ENCODE peak calls at places on chromosome 11, in seven cellular contexts. F is AG04449, A is colonic mucosa, E is mammary epithelial cell, O is choroid plexus epithelial cell, P is fibroblast of mammary gland, M is GM13976. G is an unnamed sample.

GRCh38 chr11:11813288-11813962 is 28.3 kb upstream of the USP47 start:
- DNase-seq in P (peak), F (peak), A (no peak), O (peak), E (peak), M (no peak), G (peak)

GRCh38 chr11:114228401-114229061 is 67.7 kb upstream of the NNMT start:
- DNase-seq in P (no peak), E (no peak), O (no peak), M (no peak), F (no peak), A (no peak), G (no peak)

GRCh38 chr11:57515332-57516060 is at the start of gene SLC43A1:
- DNase-seq in O (peak), E (no peak), P (peak), F (no peak), M (peak), A (peak), G (peak)

GRCh38 chr11:5808500-5809121 is at the start of gene OR52N2:
- DNase-seq in F (peak), O (peak), P (peak), E (peak), M (peak), A (peak), G (peak)

GRCh38 chr11:64246874-64247728 is at the start of gene PPP1R14B:
- DNase-seq in M (peak), E (peak), O (peak), F (no peak), A (peak), P (peak), G (peak)

GRCh38 chr11:95863486-95864140 is 60.3 kb downstream of the MTMR2 start:
- DNase-seq in O (peak), P (peak), E (no peak), A (no peak), M (no peak), F (peak), G (no peak)

GRCh38 chr11:119196833-119197483 is 9.2 kb upstream of the CBL start:
- DNase-seq in F (peak), O (peak), A (peak), E (peak), M (peak), P (peak), G (peak)

GRCh38 chr11:65426839-65427690 is 4.5 kb downstream of the NEAT1 start:
- DNase-seq in M (no peak), O (peak), A (peak), P (peak), E (no peak), F (no peak), G (peak)

GRCh38 chr11:121105063-121105480 is 4.0 kb downstream of the TECTA start:
- DNase-seq in A (peak), P (peak), E (no peak), O (no peak), M (no peak), F (no peak), G (no peak)

GRCh38 chr11:64834723-64835615 is 9.5 kb downstream of the CDC42BPG start:
- DNase-seq in O (no peak), A (no peak), E (peak), P (no peak), M (no peak), F (no peak), G (peak)

GRCh38 chr11:124670732-124671131 is 2.8 kb downstream of the SIAE start:
- DNase-seq in P (peak), M (no peak), E (no peak), A (no peak), O (no peak), F (no peak), G (peak)

GRCh38 chr11:45852712-45853101 is 5.4 kb downstream of the CRY2 start:
- DNase-seq in P (no peak), A (no peak), F (no peak), M (peak), O (no peak), E (no peak), G (no peak)

DNA sequence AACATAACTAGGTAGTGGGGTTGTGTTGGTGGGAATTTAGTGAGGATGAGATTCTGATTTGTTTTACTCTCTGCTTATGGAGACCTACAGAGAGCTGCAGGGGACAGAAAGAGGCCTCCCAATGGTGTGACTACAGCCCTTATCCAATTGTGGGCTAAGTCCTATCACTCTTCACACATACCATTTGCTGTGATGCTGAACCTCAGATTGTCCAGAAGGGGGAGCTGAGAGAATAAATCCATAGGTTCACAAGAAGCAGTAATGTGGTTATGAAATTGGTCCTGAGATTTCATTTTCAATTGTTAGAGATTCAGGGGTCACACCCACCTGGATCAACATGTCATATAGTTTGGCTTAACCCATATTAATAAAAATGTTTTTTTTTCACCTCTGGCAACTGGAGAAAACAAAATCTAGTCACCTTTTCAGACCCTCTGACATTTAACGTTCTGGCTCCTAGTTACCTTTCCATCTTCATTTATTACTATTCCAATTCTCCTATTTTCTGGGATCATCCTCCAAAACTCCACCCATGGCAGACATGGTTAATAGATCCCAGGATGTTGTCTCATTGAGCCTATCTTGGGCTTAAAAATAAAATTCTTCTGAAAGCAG is 53.3 kb upstream of the PTPN5 start:
- DNase-seq in F (no peak), M (peak), A (no peak), E (peak), O (peak), P (peak), G (peak)
- TF ChIP-seq CTCF in F (peak), M (peak), A (peak), E (peak), O (peak), P (peak), G (peak)

GRCh38 chr11:72553748-72554147 is 119.4 kb upstream of the CLPB start:
- DNase-seq in A (no peak), M (no peak), P (no peak), E (no peak), O (no peak), F (no peak), G (peak)
- TF ChIP-seq CTCF in A (no peak), M (peak), P (no peak), E (no peak), O (peak), F (no peak), G (no peak)

GRCh38 chr11:108788565-108789199 is 123.8 kb downstream of the DDX10 start:
- DNase-seq in E (peak), A (no peak), O (peak), P (peak), M (no peak), F (no peak), G (peak)
- TF ChIP-seq CTCF in E (peak), A (no peak), O (peak), P (peak), M (no peak), F (peak), G (peak)

GRCh38 chr11:62340269-62340901 is 3.1 kb downstream of the ASRGL1 start:
- DNase-seq in O (peak), M (peak), P (peak), E (peak), F (peak), A (peak), G (peak)

GRCh38 chr11:62336949-62337681 is at the start of gene ASRGL1:
- DNase-seq in A (peak), E (peak), M (peak), O (peak), F (no peak), P (peak), G (peak)

GRCh38 chr11:62333768-62334167 is 3.5 kb upstream of the ASRGL1 start:
- DNase-seq in F (no peak), A (no peak), E (no peak), P (no peak), O (no peak), M (no peak), G (no peak)

GRCh38 chr11:62338218-62338617 is 970 bp downstream of the ASRGL1 start:
- DNase-seq in O (no peak), A (no peak), M (no peak), E (no peak), F (no peak), P (no peak), G (no peak)

DNA sequence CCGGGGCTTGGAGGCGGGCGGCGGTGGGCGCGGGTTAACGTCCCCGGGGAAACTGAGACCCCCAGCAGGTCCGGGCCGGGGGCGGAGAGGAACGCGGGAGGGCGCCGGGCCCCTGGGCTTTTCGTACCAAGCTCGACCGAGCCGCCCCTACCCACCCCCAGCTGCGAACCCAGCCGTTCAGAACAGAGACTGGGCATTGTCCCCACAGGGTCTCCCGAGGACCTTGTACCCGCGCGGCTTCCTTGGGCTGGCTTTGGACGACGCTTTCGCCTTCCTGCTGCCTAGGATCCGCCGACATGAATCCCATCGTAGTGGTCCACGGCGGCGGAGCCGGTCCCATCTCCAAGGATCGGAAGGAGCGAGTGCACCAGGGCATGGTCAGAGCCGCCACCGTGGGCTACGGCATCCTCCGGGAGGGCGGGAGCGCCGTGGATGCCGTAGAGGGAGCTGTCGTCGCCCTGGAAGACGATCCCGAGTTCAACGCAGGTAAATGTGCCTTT is 484 bp downstream of the ASRGL1 start:
- DNase-seq in O (no peak), F (no peak), P (no peak), M (peak), A (peak), E (peak), G (no peak)
- TF ChIP-seq CTCF in O (no peak), F (no peak), P (no peak), M (no peak), A (no peak), E (no peak), G (no peak)

GRCh38 chr11:107780775-107781174 is 68.9 kb upstream of the SLN start:
- DNase-seq in E (no peak), F (no peak), A (no peak), O (peak), P (no peak), M (no peak), G (peak)

GRCh38 chr11:107780136-107780535 is 68.3 kb upstream of the SLN start:
- DNase-seq in O (peak), P (no peak), M (no peak), A (no peak), E (no peak), F (no peak), G (no peak)

GRCh38 chr11:107776062-107776461 is 64.2 kb upstream of the SLN start:
- DNase-seq in O (no peak), E (no peak), M (no peak), P (no peak), A (no peak), F (no peak), G (no peak)

GRCh38 chr11:107777094-107777493 is 65.2 kb upstream of the SLN start:
- DNase-seq in E (no peak), M (peak), F (no peak), P (no peak), A (no peak), O (no peak), G (no peak)

DNA sequence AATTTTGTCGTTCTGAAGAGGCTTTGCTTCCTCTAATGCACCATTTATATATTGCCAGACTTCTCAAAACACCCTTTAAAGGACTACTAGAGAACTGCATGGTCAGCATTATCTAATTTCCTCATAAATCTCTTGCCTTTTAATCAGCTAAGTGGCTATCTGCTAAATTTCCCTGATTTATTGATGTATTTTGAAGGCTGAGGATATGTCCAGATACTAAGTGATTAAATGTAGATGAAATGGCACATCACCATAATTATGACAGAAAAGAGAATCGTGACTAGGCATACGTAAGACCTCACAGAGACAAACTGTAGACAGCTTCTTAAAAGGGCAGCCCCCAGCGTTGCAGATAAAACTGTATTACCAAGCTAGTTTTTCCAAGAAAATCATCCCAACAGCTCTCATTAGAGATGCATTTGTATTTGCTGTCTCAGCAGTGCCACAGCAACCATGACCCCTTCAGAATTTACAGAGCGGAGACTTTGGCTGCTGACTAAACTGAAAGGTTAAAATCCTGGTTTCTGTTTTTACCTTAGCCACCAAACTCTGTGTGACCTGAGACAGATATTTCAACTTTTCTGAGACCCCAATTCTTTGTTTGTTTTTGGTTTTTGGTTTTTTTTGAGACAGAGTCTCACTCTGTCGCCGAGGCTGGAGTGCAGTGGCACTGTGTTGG is 67.1 kb upstream of the SLN start:
- DNase-seq in F (no peak), P (no peak), O (no peak), M (no peak), A (no peak), E (no peak), G (no peak)
- TF ChIP-seq CTCF in F (no peak), P (no peak), O (no peak), M (no peak), A (no peak), E (no peak), G (no peak)

GRCh38 chr11:113162590-113162961 is 151.8 kb upstream of the TTC12 start:
- DNase-seq in F (no peak), P (no peak), M (no peak), O (peak), A (no peak), E (no peak), G (no peak)
- TF ChIP-seq CTCF in F (no peak), P (no peak), M (no peak), O (peak), A (no peak), E (no peak), G (no peak)

GRCh38 chr11:134328433-134328832 is 3.4 kb upstream of the GLB1L2 start:
- DNase-seq in A (no peak), F (no peak), E (no peak), M (no peak), O (no peak), P (no peak), G (no peak)
- TF ChIP-seq CTCF in A (no peak), F (no peak), E (no peak), M (no peak), O (no peak), P (no peak), G (no peak)

GRCh38 chr11:73530109-73530508 is 67.8 kb downstream of the FAM168A start:
- DNase-seq in E (no peak), O (peak), M (no peak), F (no peak), P (no peak), A (peak), G (peak)
- TF ChIP-seq CTCF in E (peak), O (peak), M (no peak), F (peak), P (peak), A (peak), G (peak)

GRCh38 chr11:8008212-8008611 is 21.1 kb downstream of the EIF3F start:
- DNase-seq in P (no peak), M (no peak), E (no peak), A (no peak), F (no peak), O (no peak), G (no peak)

GRCh38 chr11:8004008-8004407 is 16.9 kb downstream of the EIF3F start:
- DNase-seq in O (no peak), P (no peak), F (no peak), M (no peak), A (no peak), E (no peak), G (no peak)

GRCh38 chr11:8003187-8003586 is 16.1 kb downstream of the EIF3F start:
- DNase-seq in A (no peak), O (no peak), E (no peak), F (no peak), M (no peak), P (no peak), G (no peak)

GRCh38 chr11:8005556-8005955 is 18.4 kb downstream of the EIF3F start:
- DNase-seq in A (no peak), F (no peak), P (no peak), O (no peak), E (no peak), M (no peak), G (no peak)

GRCh38 chr11:8006349-8006977 is 19.3 kb downstream of the EIF3F start:
- DNase-seq in F (peak), P (peak), A (peak), E (peak), M (peak), O (peak), G (peak)
- TF ChIP-seq CTCF in F (peak), P (peak), A (peak), E (peak), M (peak), O (peak), G (peak)

DNA sequence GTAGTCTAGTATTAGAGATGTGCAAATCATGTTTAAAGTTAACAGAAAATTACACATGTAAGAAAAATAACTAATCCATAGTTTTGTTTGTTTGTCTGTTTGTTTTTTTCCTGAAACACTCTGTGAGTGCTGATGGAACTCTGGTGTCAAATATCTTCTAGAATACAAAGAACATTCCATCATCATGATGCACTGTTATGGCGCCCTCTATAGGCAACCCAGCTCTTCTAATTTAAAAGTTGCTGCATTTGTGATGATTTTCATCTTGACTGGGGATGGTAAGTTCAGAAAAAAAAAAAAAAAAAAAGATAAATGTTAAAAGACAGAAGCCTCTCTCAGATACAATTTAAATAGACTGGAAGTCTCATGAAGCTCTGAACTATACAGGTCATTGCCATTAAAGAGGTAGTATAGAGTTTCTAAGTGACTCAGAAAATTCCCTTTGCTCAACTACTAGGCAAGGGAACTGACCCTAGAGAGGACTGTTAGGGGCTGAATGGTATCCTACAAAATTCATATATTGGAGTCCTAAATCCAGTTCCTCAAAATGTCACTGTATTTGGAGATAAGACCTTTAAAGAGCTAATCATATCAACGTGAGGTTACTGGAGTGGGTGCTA is 597.2 kb upstream of the ANO3 start:
- DNase-seq in P (peak), E (peak), O (peak), F (no peak), M (no peak), A (no peak), G (peak)
- TF ChIP-seq CTCF in P (peak), E (peak), O (peak), F (peak), M (no peak), A (no peak), G (peak)